ENCODE peak calls at places on chromosome 15, in nine cellular contexts. T, E, Z, P, M, U, B, R and W are unnamed samples.

GRCh38 chr15:73560501-73561117 is 72.6 kb downstream of the NPTN start:
- DNase-seq in T (no peak), E (no peak), Z (peak), P (no peak), M (no peak), U (no peak), B (no peak), R (peak), W (peak)

GRCh38 chr15:61314443-61314842 is 85.3 kb upstream of the RORA start:
- DNase-seq in T (no peak), E (no peak), Z (no peak), P (no peak), M (no peak), U (no peak), B (no peak), R (no peak), W (no peak)

GRCh38 chr15:80779658-80780415 is 667 bp downstream of the CEMIP start:
- DNase-seq in T (peak), E (no peak), Z (no peak), P (peak), M (no peak), U (no peak), B (no peak), R (no peak), W (peak)

GRCh38 chr15:64503197-64503596 is 42.8 kb downstream of the ZNF609 start:
- DNase-seq in T (no peak), E (no peak), Z (peak), P (peak), M (no peak), U (no peak), B (no peak), R (peak), W (no peak)

GRCh38 chr15:68375716-68376220 is 56.2 kb downstream of the ITGA11 start:
- DNase-seq in T (no peak), E (no peak), Z (no peak), P (no peak), M (peak), U (peak), B (no peak), R (no peak), W (no peak)

GRCh38 chr15:81280086-81280485 is 43.9 kb downstream of the STARD5 start:
- DNase-seq in T (no peak), E (no peak), Z (no peak), P (no peak), M (no peak), U (no peak), B (no peak), R (no peak), W (no peak)

GRCh38 chr15:40841741-40842140 is 2.1 kb upstream of the SPINT1 start:
- DNase-seq in T (no peak), E (no peak), Z (no peak), P (no peak), M (no peak), U (no peak), B (no peak), R (no peak), W (no peak)

GRCh38 chr15:88776646-88777045 is 26.6 kb upstream of the ACAN start:
- DNase-seq in T (no peak), E (no peak), Z (no peak), P (no peak), M (no peak), U (no peak), B (no peak), R (no peak), W (no peak)

GRCh38 chr15:100713163-100713867 is 110.9 kb downstream of the ASB7 start:
- DNase-seq in T (no peak), E (no peak), Z (peak), P (no peak), M (no peak), U (no peak), B (no peak), R (no peak), W (no peak)

GRCh38 chr15:65414841-65415621 is 7.7 kb downstream of the IGDCC4 start:
- DNase-seq in T (no peak), E (no peak), Z (no peak), P (peak), M (no peak), U (no peak), B (no peak), R (no peak), W (no peak)

GRCh38 chr15:52183562-52184173 is 7.5 kb downstream of the GNB5 start:
- DNase-seq in T (no peak), E (no peak), Z (peak), P (peak), M (peak), U (no peak), B (no peak), R (peak), W (no peak)

GRCh38 chr15:76073554-76073953 is 13.8 kb downstream of the TMEM266 start:
- DNase-seq in T (no peak), E (peak), Z (no peak), P (no peak), M (no peak), U (no peak), B (no peak), R (no peak), W (no peak)

GRCh38 chr15:77035584-77035983 is 35.3 kb downstream of the TSPAN3 start:
- DNase-seq in T (no peak), E (no peak), Z (no peak), P (no peak), M (peak), U (peak), B (no peak), R (no peak), W (no peak)

GRCh38 chr15:63402498-63403253 is 21.0 kb upstream of the CA12 start:
- DNase-seq in T (no peak), E (no peak), Z (peak), P (no peak), M (no peak), U (no peak), B (no peak), R (peak), W (no peak)

GRCh38 chr15:84791763-84792162 is 25.4 kb upstream of the ALPK3 start:
- DNase-seq in T (no peak), E (no peak), Z (no peak), P (no peak), M (no peak), U (no peak), B (no peak), R (no peak), W (no peak)

GRCh38 chr15:48244923-48245322 is 38.8 kb downstream of the SLC12A1 start:
- DNase-seq in T (no peak), E (peak), Z (no peak), P (no peak), M (no peak), U (no peak), B (no peak), R (no peak), W (no peak)

GRCh38 chr15:55319537-55320325 is 709 bp downstream of the PIGB start:
- DNase-seq in T (no peak), E (no peak), Z (no peak), P (no peak), M (peak), U (no peak), B (no peak), R (peak), W (peak)

GRCh38 chr15:100355342-100355741 is 13.6 kb upstream of the ADAMTS17 start:
- DNase-seq in T (no peak), E (no peak), Z (no peak), P (no peak), M (no peak), U (no peak), B (no peak), R (no peak), W (no peak)

GRCh38 chr15:52746162-52746721 is 43.9 kb downstream of the ONECUT1 start:
- DNase-seq in T (no peak), E (no peak), Z (no peak), P (no peak), M (no peak), U (no peak), B (no peak), R (no peak), W (no peak)

GRCh38 chr15:27059610-27060202 is 88.7 kb downstream of the GABRG3 start:
- DNase-seq in T (no peak), E (peak), Z (peak), P (peak), M (no peak), U (no peak), B (no peak), R (peak), W (peak)
- TF ChIP-seq CTCF in T (peak), E (peak), Z (peak), P (peak), M (peak), U (peak), B (no peak), R (peak), W (peak)

GRCh38 chr15:34114739-34115138 is 12.9 kb downstream of the PGBD4 start:
- DNase-seq in T (no peak), E (no peak), Z (no peak), P (no peak), M (no peak), U (no peak), B (no peak), R (no peak), W (no peak)

GRCh38 chr15:34107315-34107714 is 5.4 kb downstream of the PGBD4 start:
- DNase-seq in T (no peak), E (no peak), Z (no peak), P (no peak), M (no peak), U (no peak), B (no peak), R (no peak), W (no peak)

GRCh38 chr15:34114215-34114614 is 12.3 kb downstream of the PGBD4 start:
- DNase-seq in T (no peak), E (no peak), Z (no peak), P (no peak), M (no peak), U (no peak), B (no peak), R (no peak), W (no peak)

GRCh38 chr15:34106423-34106822 is 4.5 kb downstream of the PGBD4 start:
- DNase-seq in T (no peak), E (no peak), Z (no peak), P (no peak), M (no peak), U (no peak), B (no peak), R (no peak), W (no peak)

GRCh38 chr15:34109775-34110663 is 8.1 kb downstream of the PGBD4 start:
- DNase-seq in T (no peak), E (peak), Z (peak), P (no peak), M (no peak), U (no peak), B (no peak), R (peak), W (peak)
- TF ChIP-seq CTCF in T (peak), E (peak), Z (peak), P (peak), M (peak), U (peak), B (peak), R (peak), W (peak)

DNA sequence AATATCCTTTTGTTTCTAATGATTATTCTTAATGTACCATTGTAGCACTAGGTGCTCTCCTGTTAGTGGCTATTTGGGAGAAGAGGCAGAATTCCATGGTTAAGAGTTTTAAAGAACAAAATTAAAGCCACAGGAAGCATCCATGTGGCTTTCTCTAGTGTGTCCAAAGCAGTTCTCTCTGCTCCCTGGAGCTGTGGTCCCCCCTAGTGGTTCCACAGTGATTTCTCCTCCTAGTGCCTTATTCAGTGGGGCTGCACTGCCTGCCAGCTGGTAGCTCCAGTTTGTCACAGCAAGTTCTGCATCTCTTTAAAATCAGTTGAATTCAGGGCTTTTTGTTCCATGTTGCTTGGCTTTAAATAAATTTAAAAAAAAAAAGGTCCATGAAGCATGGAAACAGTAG is 39.6 kb upstream of the FAM98B start:
- DNase-seq in T (no peak), E (no peak), Z (peak), P (peak), M (peak), U (no peak), B (no peak), R (peak), W (no peak)
- TF ChIP-seq CTCF in T (peak), E (peak), Z (peak), P (peak), M (peak), U (peak), B (no peak), R (peak), W (peak)

GRCh38 chr15:90130291-90130690 is 28.0 kb upstream of the IDH2 start:
- DNase-seq in T (no peak), E (no peak), Z (no peak), P (no peak), M (no peak), U (no peak), B (no peak), R (no peak), W (no peak)
- TF ChIP-seq CTCF in T (no peak), E (no peak), Z (no peak), P (no peak), M (no peak), U (no peak), B (no peak), R (no peak), W (no peak)

DNA sequence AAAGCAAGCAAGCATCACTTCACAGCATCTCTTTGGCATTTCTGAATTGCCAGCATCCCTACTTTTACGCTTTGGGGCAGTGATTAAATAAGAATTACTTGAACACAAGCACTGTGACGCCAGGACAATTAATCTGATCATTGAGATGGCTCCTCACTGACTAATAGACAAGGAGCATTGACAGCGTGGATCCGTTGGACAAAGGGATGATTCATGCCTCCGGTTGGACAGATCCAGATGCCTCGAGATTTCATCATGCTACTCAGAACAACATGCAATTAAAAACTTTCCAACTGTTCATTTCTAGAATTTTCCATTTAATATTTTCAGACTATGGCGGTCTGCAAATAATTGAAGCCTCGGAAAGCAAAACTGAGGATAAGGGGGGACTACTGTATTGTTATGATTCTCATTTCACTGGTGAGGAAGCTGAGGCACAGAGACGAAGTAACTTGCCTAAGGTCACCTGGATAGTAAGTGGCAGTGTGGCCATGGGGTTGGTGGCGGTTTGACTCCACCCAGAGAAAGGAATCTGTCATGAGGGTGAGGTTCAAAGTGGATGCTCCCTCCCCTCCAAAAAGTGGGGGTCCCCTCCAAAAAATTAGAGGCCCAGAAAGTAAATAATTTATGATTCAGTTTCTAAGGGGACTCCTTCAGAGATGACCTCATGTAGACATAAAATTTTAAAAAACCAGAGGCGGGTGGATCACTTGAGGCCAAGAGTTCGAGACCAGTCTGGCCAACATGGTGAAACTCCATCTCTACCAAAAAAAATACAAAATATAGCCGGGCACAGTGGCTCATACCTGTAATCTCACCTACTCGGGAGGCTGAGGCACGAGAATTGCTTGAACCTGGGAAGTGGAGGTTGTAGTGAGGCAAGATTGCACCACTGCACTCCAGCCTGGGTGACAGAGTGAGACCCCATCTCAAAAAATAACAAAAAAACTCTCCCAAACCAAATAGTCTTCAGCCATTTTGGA is 12.3 kb upstream of the PGPEP1L start:
- DNase-seq in T (no peak), E (peak), Z (peak), P (no peak), M (no peak), U (no peak), B (no peak), R (no peak), W (no peak)
- TF ChIP-seq CTCF in T (no peak), E (no peak), Z (no peak), P (no peak), M (no peak), U (no peak), B (no peak), R (no peak), W (no peak)